ENCODE peak calls at places on chromosomes 5 and 9, in nine cellular contexts. R, F, K, V, B, O, C, H and Y are unnamed samples.

GRCh38 chr5:173887610-173888472 is at the start of gene CPEB4:
- DNase-seq in R (peak; percentile 98), F (peak; percentile 100), K (peak; percentile 100), V (peak; percentile 99), B (peak; percentile 99), O (peak; percentile 100), C (peak; percentile 97), H (peak; percentile 100), Y (peak; percentile 99)

GRCh38 chr5:111252799-111253564 is 28.8 kb downstream of the CAMK4 start:
- DNase-seq in R (peak; percentile 84), F (no peak), K (no peak), V (no peak), B (peak; percentile 25), O (no peak), C (no peak), H (no peak), Y (no peak)

GRCh38 chr5:127426661-127427060 is 90.8 kb upstream of the PRRC1 start:
- DNase-seq in R (no peak), F (no peak), K (no peak), V (no peak), B (no peak), O (no peak), C (no peak), H (no peak), Y (no peak)

GRCh38 chr9:129624168-129624759 is 1.7 kb upstream of the NTMT1 start:
- DNase-seq in R (peak; percentile 57), F (peak; percentile 74), K (peak; percentile 42), V (no peak), B (peak; percentile 72), O (peak; percentile 47), C (no peak), H (no peak), Y (peak; percentile 43)

GRCh38 chr9:131934673-131935072 is 145.0 kb downstream of the MED27 start:
- DNase-seq in R (no peak), F (no peak), K (no peak), V (no peak), B (no peak), O (no peak), C (no peak), H (no peak), Y (no peak)

GRCh38 chr5:150278916-150279315 is 10.7 kb downstream of the CAMK2A start:
- DNase-seq in R (no peak), F (peak; percentile 94), K (no peak), V (no peak), B (no peak), O (peak; percentile 52), C (no peak), H (no peak), Y (peak; percentile 92)

GRCh38 chr9:92911496-92912475 is 33.9 kb upstream of the ZNF484 start:
- DNase-seq in R (no peak), F (no peak), K (no peak), V (no peak), B (no peak), O (no peak), C (no peak), H (no peak), Y (peak; percentile 6)

GRCh38 chr9:120622790-120623189 is 42.8 kb upstream of the CDK5RAP2 start:
- DNase-seq in R (no peak), F (no peak), K (no peak), V (no peak), B (no peak), O (no peak), C (no peak), H (no peak), Y (no peak)

GRCh38 chr5:132334812-132335211 is 34.7 kb upstream of the SLC22A5 start:
- DNase-seq in R (no peak), F (no peak), K (no peak), V (no peak), B (no peak), O (peak; percentile 78), C (no peak), H (no peak), Y (no peak)

GRCh38 chr9:94757158-94757557 is 30.7 kb downstream of the AOPEP start:
- DNase-seq in R (no peak), F (peak; percentile 68), K (no peak), V (no peak), B (no peak), O (no peak), C (no peak), H (no peak), Y (peak; percentile 81)

GRCh38 chr9:137277329-137278041 is at the start of gene TOR4A:
- DNase-seq in R (no peak), F (peak; percentile 95), K (peak; percentile 88), V (peak; percentile 84), B (peak; percentile 94), O (peak; percentile 82), C (peak; percentile 72), H (no peak), Y (peak; percentile 73)

GRCh38 chr5:179313849-179314521 is 31.3 kb downstream of the ADAMTS2 start:
- DNase-seq in R (no peak), F (peak; percentile 97), K (peak; percentile 28), V (peak; percentile 91), B (peak; percentile 63), O (no peak), C (peak; percentile 75), H (peak; percentile 37), Y (peak; percentile 99)

GRCh38 chr5:98651715-98652114 is 121.7 kb upstream of the RGMB start:
- DNase-seq in R (no peak), F (peak; percentile 7), K (no peak), V (no peak), B (no peak), O (no peak), C (no peak), H (no peak), Y (no peak)

GRCh38 chr5:111781200-111781599 is 24.2 kb upstream of the NREP start:
- DNase-seq in R (no peak), F (no peak), K (no peak), V (peak; percentile 54), B (peak; percentile 28), O (peak; percentile 13), C (no peak), H (peak; percentile 38), Y (peak; percentile 52)

GRCh38 chr9:98045234-98046160 is 11.0 kb upstream of the NANS start:
- DNase-seq in R (peak; percentile 90), F (no peak), K (no peak), V (no peak), B (no peak), O (no peak), C (no peak), H (peak; percentile 22), Y (no peak)

GRCh38 chr5:120684213-120684612 is 220.1 kb downstream of the PRR16 start:
- DNase-seq in R (no peak), F (peak; percentile 33), K (no peak), V (no peak), B (no peak), O (no peak), C (no peak), H (no peak), Y (peak; percentile 45)

GRCh38 chr5:131281133-131281867 is 17.4 kb downstream of the CDC42SE2 start:
- DNase-seq in R (peak; percentile 97), F (peak; percentile 16), K (no peak), V (no peak), B (no peak), O (no peak), C (no peak), H (no peak), Y (no peak)